ENCODE peak calls at places on chromosomes 7 and 10, in five cellular contexts. U, B, C, G and X are unnamed samples. For H3K4me1, the result is how much of the 10 kb centered on the place peaks cover.

GRCh38 chr10:50807851-50808776 is 68.4 kb downstream of the ASAH2B start:
- DNase-seq in B (peak), U (peak), G (peak), C (peak), X (no peak)

GRCh38 chr7:34675749-34676374 is 17.8 kb downstream of the NPSR1 start:
- DNase-seq in B (no peak), C (peak), U (peak), G (peak), X (peak)

GRCh38 chr10:44309939-44310761 is 74.7 kb downstream of the CXCL12 start:
- DNase-seq in C (no peak), G (no peak), U (no peak), B (no peak), X (no peak)

GRCh38 chr10:28130267-28130666 is 131.4 kb upstream of the ODAD2 start:
- DNase-seq in C (peak), B (peak), G (no peak), U (peak), X (peak)

GRCh38 chr10:13000431-13000830 is 1.1 kb downstream of the CCDC3 start:
- DNase-seq in U (peak), C (no peak), B (no peak), G (no peak), X (no peak)

GRCh38 chr7:139332960-139333359 is 8.2 kb upstream of the FMC1 start:
- DNase-seq in C (no peak), B (no peak), G (no peak), U (no peak), X (no peak)

GRCh38 chr7:128847721-128848211 is 14.9 kb upstream of the ATP6V1F start:
- DNase-seq in B (no peak), U (no peak), C (no peak), G (no peak), X (no peak)

GRCh38 chr10:59036311-59037017 is 140.0 kb upstream of the PHYHIPL start:
- DNase-seq in U (no peak), G (peak), B (no peak), C (no peak), X (no peak)

GRCh38 chr7:4057289-4057616 is 624.8 kb upstream of the FOXK1 start:
- DNase-seq in U (no peak), C (no peak), G (no peak), B (no peak), X (no peak)

GRCh38 chr10:106765355-106765754 is 399.2 kb downstream of the SORCS1 start:
- DNase-seq in U (no peak), B (no peak), G (no peak), C (no peak), X (no peak)

GRCh38 chr10:85175635-85176034 is 847.2 kb downstream of the CCSER2 start:
- DNase-seq in G (peak), C (no peak), B (no peak), U (no peak), X (no peak)

GRCh38 chr10:79004311-79004710 is 64.5 kb upstream of the ZMIZ1 start:
- DNase-seq in B (no peak), G (no peak), U (no peak), C (no peak), X (peak)

GRCh38 chr7:112874909-112875308 is 84.7 kb upstream of the TMEM168 start:
- DNase-seq in C (peak), U (no peak), B (no peak), G (no peak), X (no peak)

GRCh38 chr10:129472696-129473555 is 5.9 kb downstream of the MGMT start:
- DNase-seq in C (no peak), B (no peak), U (no peak), G (no peak), X (no peak)

GRCh38 chr10:70481831-70482530 is 3.4 kb downstream of the PALD1 start:
- DNase-seq in C (no peak), G (no peak), U (no peak), B (no peak), X (no peak)

GRCh38 chr7:156612930-156613329 is 27.6 kb upstream of the RNF32 start:
- DNase-seq in B (no peak), U (no peak), G (no peak), C (no peak), X (no peak)

GRCh38 chr7:148915211-148915610 is 31.1 kb upstream of the EZH2 start:
- DNase-seq in C (no peak), U (no peak), B (no peak), G (no peak), X (no peak)

GRCh38 chr7:76201732-76202665 is at the start of gene SRRM3:
- DNase-seq in G (peak), U (peak), C (peak), B (peak), X (peak)

GRCh38 chr7:107879400-107880035 is 11.5 kb upstream of the DLD start:
- DNase-seq in U (peak), G (peak), C (peak), B (peak), X (peak)

GRCh38 chr7:30612658-30613265 is 18.1 kb downstream of the GARS1 start:
- DNase-seq in B (peak), C (peak), U (no peak), G (no peak), X (no peak)

GRCh38 chr7:130493275-130493868 is 1.5 kb downstream of the MEST start:
- DNase-seq in C (peak), U (peak), B (peak), G (no peak), X (no peak)

GRCh38 chr10:557792-558328 is 131.6 kb downstream of the DIP2C start:
- DNase-seq in B (no peak), C (no peak), G (no peak), U (peak), X (no peak)

GRCh38 chr10:112991888-112992491 is 41.9 kb downstream of the TCF7L2 start:
- DNase-seq in B (no peak), C (no peak), U (no peak), G (no peak), X (no peak)

GRCh38 chr7:42107484-42107883 is 129.5 kb downstream of the GLI3 start:
- DNase-seq in U (no peak), C (peak), B (no peak), G (peak), X (peak)

GRCh38 chr7:142356166-142356565 is 98.3 kb upstream of the PRSS58 start:
- DNase-seq in G (no peak), B (no peak), C (no peak), U (no peak), X (peak)

GRCh38 chr10:132319853-132320669 is 11.9 kb upstream of the LRRC27 start:
- DNase-seq in B (peak), U (peak), C (peak), G (peak), X (peak)

GRCh38 chr7:137755846-137756685 is 90.7 kb downstream of the DGKI start:
- DNase-seq in B (peak), U (no peak), C (peak), G (no peak), X (no peak)

GRCh38 chr10:52216852-52217251 is 97.2 kb upstream of the DKK1 start:
- DNase-seq in B (peak), G (peak), U (peak), C (peak), X (peak)

GRCh38 chr7:24978837-24979469 is 1.0 kb downstream of the OSBPL3 start:
- DNase-seq in U (no peak), C (peak), B (no peak), G (peak), X (peak)

GRCh38 chr10:128071417-128071782 is 54.8 kb downstream of the MKI67 start:
- DNase-seq in G (no peak), C (no peak), U (no peak), B (no peak), X (no peak)

GRCh38 chr7:22675917-22676343 is 51.1 kb upstream of the IL6 start:
- DNase-seq in U (peak), C (peak), B (peak), G (peak), X (no peak)

GRCh38 chr10:119139464-119140067 is 25.9 kb downstream of the SFXN4 start:
- DNase-seq in C (no peak), B (peak), U (peak), G (no peak), X (peak)

GRCh38 chr10:95467162-95467599 is 94.0 kb downstream of the SORBS1 start:
- DNase-seq in G (peak), U (peak), B (no peak), C (no peak), X (no peak)

GRCh38 chr10:86060386-86061280 is 306.0 kb downstream of the GRID1 start:
- DNase-seq in B (no peak), C (no peak), G (no peak), U (no peak), X (no peak)

GRCh38 chr10:108556176-108556575 is 1367.1 kb downstream of the XPNPEP1 start:
- DNase-seq in U (no peak), B (no peak), C (peak), G (no peak), X (no peak)

GRCh38 chr10:113939212-113939860 is 84.9 kb downstream of the NHLRC2 start:
- DNase-seq in C (no peak), U (no peak), B (no peak), G (no peak), X (no peak)

DNA sequence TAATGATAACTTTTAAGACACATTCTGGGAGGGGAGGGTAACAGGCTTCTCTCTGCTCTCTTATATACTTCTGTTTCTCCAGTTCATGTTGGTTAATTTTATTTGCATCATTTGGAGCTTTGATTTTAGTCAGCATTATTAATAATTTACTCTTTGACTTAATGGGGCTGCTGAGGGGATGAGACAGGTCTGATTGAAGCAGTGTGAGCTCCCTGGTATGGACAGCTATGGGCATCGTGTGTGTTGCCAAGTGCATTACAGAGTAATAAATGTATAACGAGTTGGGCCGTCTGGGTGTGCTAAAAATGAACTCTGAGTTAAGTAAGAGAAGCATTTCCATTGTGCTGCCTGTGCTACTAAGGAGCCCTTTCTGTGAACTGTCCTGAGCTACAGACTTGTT is 31.7 kb upstream of the IKZF1 start:
- DNase-seq in C (no peak), U (no peak), B (no peak), G (no peak), X (no peak)
- H3K4me2 ChIP-seq in C (no peak), U (no peak), B (no peak), G (no peak), X (no peak)

GRCh38 chr7:151057038-151057736 is 510 bp downstream of the CDK5 start:
- DNase-seq in C (no peak), B (no peak), G (no peak), U (no peak), X (no peak)
- H3K27ac ChIP-seq in C (no peak), B (peak), G (no peak), U (peak), X (no peak)

DNA sequence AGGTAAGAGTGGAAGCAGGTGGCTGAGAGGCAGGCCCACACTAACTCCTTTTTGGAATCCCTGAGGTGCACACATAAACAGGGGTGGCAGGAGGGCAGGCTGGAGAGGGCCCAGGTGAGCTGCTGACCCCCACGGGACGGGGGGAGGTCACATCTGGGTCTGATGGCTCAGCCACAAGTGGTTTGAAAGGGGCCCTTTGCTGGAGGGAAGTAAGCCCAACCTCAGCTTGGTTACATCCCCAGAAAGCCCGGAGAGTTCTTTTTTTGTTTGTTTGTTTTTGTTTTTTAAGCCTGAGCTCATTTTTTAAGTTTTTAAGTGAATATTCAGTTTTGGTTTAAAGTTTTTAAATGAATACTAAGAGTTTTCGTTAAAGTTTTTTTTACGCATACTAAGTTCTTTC is 72.8 kb upstream of the CUX1 start:
- DNase-seq in B (no peak), C (no peak), U (no peak), G (no peak), X (no peak)
- H3K4me1 ChIP-seq in B (under half), C (under half), U (under half), G (under half), X (under half)

GRCh38 chr10:34427911-34428216 is 387.2 kb downstream of the PARD3 start:
- DNase-seq in B (no peak), C (no peak), G (no peak), U (no peak), X (no peak)
- H3K4me2 ChIP-seq in B (no peak), C (no peak), G (peak), U (no peak), X (no peak)

GRCh38 chr7:45242698-45243097 is 85.1 kb downstream of the RAMP3 start:
- DNase-seq in G (no peak), B (no peak), C (no peak), U (no peak), X (no peak)

GRCh38 chr7:45240187-45240776 is 82.7 kb downstream of the RAMP3 start:
- DNase-seq in G (no peak), B (no peak), U (no peak), C (no peak), X (peak)

GRCh38 chr7:45242261-45242660 is 84.7 kb downstream of the RAMP3 start:
- DNase-seq in U (no peak), B (no peak), C (no peak), G (no peak), X (no peak)

GRCh38 chr7:45240926-45241325 is 83.3 kb downstream of the RAMP3 start:
- DNase-seq in B (no peak), C (no peak), G (no peak), U (no peak), X (no peak)

DNA sequence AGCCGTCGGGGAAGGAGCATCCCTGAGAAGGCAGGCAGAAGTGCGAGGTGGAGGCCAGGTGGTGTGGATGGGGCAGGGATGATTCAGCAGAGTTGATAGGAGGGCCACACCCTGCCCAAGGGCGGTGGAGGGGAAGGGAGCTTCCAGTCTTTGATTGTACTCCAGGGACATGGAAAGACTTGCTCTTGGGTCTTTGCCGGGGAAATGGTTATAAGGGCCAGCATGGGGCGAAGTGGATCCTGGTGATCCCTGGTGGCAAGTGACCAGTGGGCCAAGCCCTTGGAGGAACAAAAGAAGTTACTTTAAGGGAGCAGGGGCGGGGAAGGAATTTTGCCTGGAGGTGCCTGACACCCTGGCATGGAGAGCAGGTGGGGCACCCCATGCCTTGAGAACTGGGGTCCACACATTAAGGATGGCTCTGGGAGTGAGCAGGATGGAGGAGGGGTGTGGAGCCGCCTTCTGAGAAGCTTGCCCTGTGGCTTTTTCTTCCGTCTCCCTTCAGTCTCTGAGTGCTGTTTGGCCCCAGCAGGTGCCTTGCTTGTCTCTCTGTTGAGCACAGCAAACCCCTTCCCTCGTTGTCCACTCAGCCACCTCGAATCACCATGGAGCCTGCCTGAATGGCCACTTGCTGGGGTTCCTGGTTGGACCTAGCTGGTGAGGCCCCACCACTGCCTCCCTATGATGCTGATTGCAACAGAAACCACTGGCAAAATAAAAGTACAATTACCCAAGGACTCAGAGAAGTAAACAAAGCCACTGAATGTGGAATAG is 83.9 kb downstream of the RAMP3 start:
- DNase-seq in B (no peak), G (no peak), C (no peak), U (no peak), X (peak)
- H3K27ac ChIP-seq in B (no peak), G (no peak), C (no peak), U (no peak), X (no peak)

DNA sequence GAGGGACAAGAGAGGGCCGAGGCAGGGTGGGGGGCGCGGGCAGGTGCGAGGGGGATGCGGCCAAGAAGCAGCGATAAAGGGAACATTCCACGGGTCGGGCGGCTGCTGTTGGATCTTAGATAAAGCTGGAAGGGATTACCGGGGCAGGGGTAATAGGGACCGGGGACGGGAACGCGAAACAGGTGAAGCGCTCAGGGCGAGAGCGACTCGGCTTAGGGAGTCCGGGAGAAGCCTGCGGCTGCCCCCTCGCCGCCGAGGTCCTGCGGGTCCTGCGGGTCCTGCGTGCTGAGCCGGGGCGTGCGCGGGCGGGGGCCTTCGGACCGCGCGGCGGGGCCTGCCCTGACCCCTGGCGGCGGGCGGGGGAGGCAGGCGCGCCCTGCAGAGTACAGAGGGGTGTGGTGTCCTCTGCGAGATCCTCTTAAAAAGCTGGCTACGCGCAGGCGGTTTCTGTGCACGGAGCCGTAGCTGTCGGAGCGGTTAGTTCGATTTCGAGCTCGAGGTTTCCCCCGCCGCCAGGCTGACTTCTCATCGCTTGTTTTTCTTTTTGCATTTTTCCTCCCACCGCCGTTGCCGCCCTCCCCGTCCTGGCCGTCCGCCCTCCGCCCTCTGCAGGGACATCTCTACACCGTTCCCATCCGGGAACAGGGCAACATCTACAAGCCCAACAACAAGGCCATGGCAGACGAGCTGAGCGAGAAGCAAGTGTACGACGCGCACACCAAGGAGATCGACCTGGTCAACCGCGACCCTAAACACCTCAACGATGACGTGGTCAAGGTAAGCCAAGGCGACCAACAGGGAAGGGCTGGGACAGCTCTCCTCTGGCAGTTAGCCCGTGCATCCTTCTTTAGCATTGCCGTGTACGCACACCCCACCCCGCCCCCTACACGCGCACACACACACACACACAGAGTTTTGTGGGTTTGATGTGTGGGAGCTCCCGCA is 1.3 kb downstream of the CAV1 start:
- DNase-seq in B (peak), U (peak), C (peak), G (peak), X (peak)
- H3K4me1 ChIP-seq in B (under half), U (under half), C (under half), G (under half), X (half or more)

GRCh38 chr7:5554287-5554785 is 130.7 kb upstream of the TNRC18 start:
- DNase-seq in G (no peak), B (no peak), C (no peak), U (peak), X (no peak)
- H3K4me2 ChIP-seq in G (peak), B (peak), C (peak), U (no peak), X (no peak)

GRCh38 chr7:134901389-134902020 is 84.8 kb upstream of the AGBL3 start:
- DNase-seq in B (no peak), C (no peak), U (no peak), G (peak), X (no peak)

GRCh38 chr7:134905375-134905774 is 80.9 kb upstream of the AGBL3 start:
- DNase-seq in U (peak), B (peak), C (peak), G (peak), X (no peak)

GRCh38 chr7:134902058-134902457 is 84.2 kb upstream of the AGBL3 start:
- DNase-seq in U (no peak), C (no peak), G (no peak), B (no peak), X (no peak)

GRCh38 chr7:134900430-134900876 is 85.9 kb upstream of the AGBL3 start:
- DNase-seq in G (no peak), U (no peak), C (no peak), B (no peak), X (no peak)

GRCh38 chr7:134903073-134903790 is 83.1 kb upstream of the AGBL3 start:
- DNase-seq in G (no peak), U (no peak), C (peak), B (no peak), X (no peak)
- H3K27ac ChIP-seq in G (peak), U (no peak), C (no peak), B (peak), X (no peak)

GRCh38 chr7:106061301-106061979 is 50.7 kb downstream of the SYPL1 start:
- DNase-seq in B (no peak), U (no peak), G (no peak), C (no peak), X (no peak)
- H3K4me1 ChIP-seq in B (under half), U (under half), G (under half), C (under half), X (half or more)

GRCh38 chr7:55552320-55553086 is 19.8 kb downstream of the VOPP1 start:
- DNase-seq in B (peak), U (peak), C (peak), G (peak), X (peak)
- H3K4me2 ChIP-seq in B (peak), U (peak), C (no peak), G (no peak), X (peak)